ENCODE peak calls at places on chromosomes 13 and 19, in nine cellular contexts. V is uterus, C is colonic mucosa, F is fibroblast of mammary gland, X is IMR-90, U is heart left ventricle, Y is psoas muscle, M is fibroblast of pulmonary artery, J is HL-60. Z is an unnamed sample.

GRCh38 chr13:25943666-25944065 is 108.2 kb downstream of the SHISA2 start:
- DNase-seq in V (no peak), C (no peak), F (no peak), X (no peak), U (no peak), Y (no peak), M (peak), J (peak), Z (no peak)

GRCh38 chr13:49855930-49856329 is 63.4 kb upstream of the KPNA3 start:
- DNase-seq in V (no peak), C (no peak), F (no peak), X (no peak), U (no peak), Y (no peak), M (no peak), J (no peak), Z (no peak)

GRCh38 chr13:33642374-33643065 is 175.4 kb upstream of the RFC3 start:
- DNase-seq in V (peak), C (no peak), F (peak), X (peak), U (peak), Y (peak), M (peak), J (peak), Z (peak)

GRCh38 chr19:5032101-5032967 is 63.4 kb downstream of the KDM4B start:
- DNase-seq in V (no peak), C (no peak), F (peak), X (no peak), U (no peak), Y (no peak), M (peak), J (no peak), Z (no peak)

GRCh38 chr13:108924154-108924940 is 294.9 kb downstream of the MYO16 start:
- DNase-seq in V (no peak), C (no peak), F (peak), X (peak), U (no peak), Y (no peak), M (peak), J (no peak), Z (peak)

GRCh38 chr19:16804176-16804575 is 25.0 kb upstream of the SIN3B start:
- DNase-seq in V (no peak), C (no peak), F (no peak), X (no peak), U (no peak), Y (no peak), M (no peak), J (no peak), Z (no peak)

GRCh38 chr19:50933640-50934039 is 19.2 kb downstream of the KLK5 start:
- DNase-seq in V (no peak), C (no peak), F (peak), X (peak), U (no peak), Y (no peak), M (peak), J (no peak), Z (peak)

GRCh38 chr13:112958127-112958989 is 10.7 kb upstream of the MCF2L start:
- DNase-seq in V (no peak), C (no peak), F (no peak), X (no peak), U (no peak), Y (no peak), M (no peak), J (no peak), Z (no peak)

GRCh38 chr13:99955747-99956472 is 15.7 kb downstream of the ZIC5 start:
- DNase-seq in V (no peak), C (no peak), F (peak), X (peak), U (no peak), Y (no peak), M (peak), J (no peak), Z (no peak)

GRCh38 chr19:54311486-54311885 is 1.5 kb downstream of the LILRA5 start:
- DNase-seq in V (no peak), C (no peak), F (no peak), X (no peak), U (no peak), Y (no peak), M (no peak), J (no peak), Z (no peak)

GRCh38 chr13:113855931-113856715 is 7.8 kb downstream of the GAS6 start:
- DNase-seq in V (no peak), C (no peak), F (no peak), X (no peak), U (no peak), Y (no peak), M (no peak), J (no peak), Z (no peak)

GRCh38 chr13:73861136-73861535 is 273.1 kb downstream of the KLF12 start:
- DNase-seq in V (no peak), C (no peak), F (no peak), X (no peak), U (no peak), Y (no peak), M (no peak), J (no peak), Z (no peak)

GRCh38 chr19:33810821-33811220 is 14.2 kb downstream of the KCTD15 start:
- DNase-seq in V (no peak), C (no peak), F (no peak), X (no peak), U (no peak), Y (no peak), M (no peak), J (no peak), Z (no peak)

GRCh38 chr13:19183676-19184075 is 2.1 kb upstream of the TUBA3C start:
- DNase-seq in V (no peak), C (no peak), F (no peak), X (no peak), U (no peak), Y (no peak), M (no peak), J (no peak), Z (no peak)

GRCh38 chr19:41886761-41887710 is 4.1 kb downstream of the ARHGEF1 start:
- DNase-seq in V (no peak), C (no peak), F (no peak), X (no peak), U (no peak), Y (no peak), M (no peak), J (no peak), Z (no peak)

GRCh38 chr19:33302974-33303790 is 848 bp upstream of the CEBPA start:
- DNase-seq in V (peak), C (no peak), F (peak), X (peak), U (peak), Y (peak), M (peak), J (peak), Z (peak)

GRCh38 chr13:25170554-25171107 is 1.5 kb downstream of the AMER2 start:
- DNase-seq in V (no peak), C (no peak), F (no peak), X (no peak), U (no peak), Y (no peak), M (no peak), J (no peak), Z (no peak)

GRCh38 chr19:2686347-2686746 is 16.1 kb downstream of the GNG7 start:
- DNase-seq in V (no peak), C (no peak), F (no peak), X (no peak), U (no peak), Y (no peak), M (no peak), J (no peak), Z (no peak)

GRCh38 chr19:38526430-38526829 is 91.3 kb downstream of the MAP4K1 start:
- DNase-seq in V (no peak), C (no peak), F (no peak), X (no peak), U (no peak), Y (no peak), M (no peak), J (no peak), Z (no peak)

GRCh38 chr13:101875717-101876393 is 423.4 kb downstream of the ITGBL1 start:
- DNase-seq in V (no peak), C (no peak), F (peak), X (peak), U (no peak), Y (no peak), M (peak), J (no peak), Z (peak)

GRCh38 chr13:89550842-89551422 is 1796.6 kb upstream of the MIR17HG start:
- DNase-seq in V (no peak), C (no peak), F (no peak), X (no peak), U (no peak), Y (no peak), M (peak), J (no peak), Z (no peak)

GRCh38 chr13:40922437-40923040 is 96.6 kb downstream of the ELF1 start:
- DNase-seq in V (peak), C (peak), F (no peak), X (no peak), U (no peak), Y (no peak), M (no peak), J (no peak), Z (peak)
- H3K4me3 ChIP-seq in V (no peak), C (no peak), F (no peak), X (no peak), U (no peak), Y (no peak), M (no peak), J (no peak), Z (no peak)

DNA sequence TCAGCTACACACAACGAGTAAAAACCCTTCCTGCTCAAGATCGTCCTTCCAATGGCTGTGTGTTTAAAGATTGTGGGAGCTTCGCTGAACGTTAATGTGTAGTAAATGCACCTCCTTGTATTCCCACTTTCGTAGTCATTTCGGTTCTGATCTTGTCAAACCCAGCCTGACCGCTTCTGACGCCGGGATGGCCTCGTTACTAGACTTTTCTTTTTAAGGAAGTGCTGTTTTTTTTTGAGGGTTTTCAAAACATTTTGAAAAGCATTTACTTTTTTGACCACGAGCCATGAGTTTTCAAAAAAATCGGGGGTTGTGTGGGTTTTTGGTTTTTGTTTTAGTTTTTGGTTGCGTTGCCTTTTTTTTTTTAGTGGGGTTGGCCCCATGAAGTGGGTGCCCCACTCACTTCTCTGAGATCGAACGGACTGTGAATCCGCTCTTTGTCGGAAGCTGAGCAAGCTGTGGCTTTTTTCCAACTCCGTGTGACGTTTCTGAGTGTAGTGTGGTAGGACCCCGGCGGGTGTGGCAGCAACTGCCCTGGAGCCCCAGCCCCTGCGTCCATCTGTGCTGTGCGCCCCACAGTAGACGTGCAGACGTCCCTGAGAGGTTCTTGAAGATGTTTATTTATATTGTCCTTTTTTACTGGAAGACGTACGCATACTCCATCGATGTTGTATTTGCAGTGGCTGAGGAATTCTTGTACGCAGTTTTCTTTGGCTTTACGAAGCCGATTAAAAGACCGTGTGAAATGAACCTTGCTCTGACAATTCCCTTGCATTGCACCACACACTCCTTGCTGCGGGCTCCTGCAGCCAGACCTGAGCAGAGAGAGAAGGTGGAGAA is 2.7 kb upstream of the FAM174C start:
- DNase-seq in V (no peak), C (no peak), F (no peak), X (no peak), U (no peak), Y (no peak), M (no peak), J (peak), Z (no peak)
- TF ChIP-seq CTCF in V (no peak), C (no peak), F (no peak), X (no peak), U (no peak), Y (no peak), M (no peak), J (no peak), Z (no peak)

GRCh38 chr19:19466201-19466600 is 49.1 kb downstream of the TSSK6 start:
- DNase-seq in V (no peak), C (no peak), F (no peak), X (no peak), U (no peak), Y (peak), M (no peak), J (no peak), Z (no peak)
- H3K4me3 ChIP-seq in V (no peak), C (no peak), F (no peak), X (no peak), U (no peak), Y (no peak), M (no peak), J (no peak), Z (no peak)

GRCh38 chr19:12773571-12773970 is 1.8 kb downstream of the HOOK2 start:
- DNase-seq in V (no peak), C (no peak), F (peak), X (peak), U (peak), Y (no peak), M (peak), J (no peak), Z (peak)
- TF ChIP-seq CTCF in V (no peak), C (no peak), F (peak), X (peak), U (peak), Y (peak), M (peak), J (no peak), Z (peak)

DNA sequence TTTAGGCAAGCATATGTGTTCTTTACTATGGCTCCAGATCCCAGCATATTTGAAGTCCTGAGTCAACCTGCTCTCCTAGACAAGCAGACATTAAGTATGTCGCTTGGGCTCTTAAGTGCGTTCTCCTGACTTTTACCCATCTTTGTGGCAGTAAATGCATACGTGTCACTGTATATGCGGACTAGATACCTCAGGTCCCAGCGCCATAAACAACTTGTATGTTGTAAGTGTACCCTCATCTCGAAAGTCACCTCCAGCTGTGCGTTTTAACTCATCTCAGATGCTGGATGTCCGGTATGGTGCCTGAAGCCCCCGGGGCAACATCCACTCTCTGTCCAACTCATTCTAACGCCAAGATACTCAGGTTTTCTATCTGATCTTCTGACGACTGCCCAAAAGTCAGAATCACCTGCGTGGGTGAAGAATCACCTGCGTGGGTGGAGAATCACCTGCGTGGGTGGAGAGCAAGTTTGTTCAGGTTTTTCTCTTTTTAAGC is 1.7 kb downstream of the PTOV1 start:
- DNase-seq in V (no peak), C (no peak), F (peak), X (peak), U (no peak), Y (no peak), M (no peak), J (no peak), Z (no peak)
- H3K4me3 ChIP-seq in V (peak), C (no peak), F (peak), X (peak), U (peak), Y (peak), M (peak), J (no peak), Z (peak)

GRCh38 chr13:92513672-92514071 is 712.9 kb upstream of the GPC6 start:
- DNase-seq in V (no peak), C (no peak), F (no peak), X (peak), U (no peak), Y (no peak), M (peak), J (no peak), Z (no peak)
- TF ChIP-seq CTCF in V (no peak), C (no peak), F (no peak), X (no peak), U (no peak), Y (no peak), M (no peak), J (no peak), Z (no peak)

GRCh38 chr13:30862707-30863106 is 43.4 kb upstream of the MEDAG start:
- DNase-seq in V (peak), C (no peak), F (no peak), X (no peak), U (peak), Y (peak), M (no peak), J (no peak), Z (peak)
- H3K4me3 ChIP-seq in V (no peak), C (no peak), F (no peak), X (no peak), U (no peak), Y (peak), M (no peak), J (no peak), Z (no peak)

DNA sequence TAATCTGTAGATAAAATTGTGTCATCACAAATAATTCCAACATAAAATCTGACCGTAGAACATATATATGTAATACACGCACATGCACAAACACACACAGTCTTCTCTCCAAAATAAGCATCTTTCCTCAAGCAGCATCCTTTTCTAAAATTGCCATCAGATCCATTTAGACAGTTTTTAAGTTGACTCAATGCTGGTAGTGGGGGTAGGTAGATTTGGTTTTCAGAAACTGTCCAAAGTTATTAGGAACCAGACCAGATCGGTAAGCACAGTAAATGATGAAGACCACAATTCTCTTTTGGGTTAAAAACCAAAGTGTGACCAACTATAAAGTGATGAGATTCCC is 64.6 kb downstream of the SERP2 start:
- DNase-seq in V (no peak), C (no peak), F (no peak), X (no peak), U (no peak), Y (no peak), M (no peak), J (no peak), Z (no peak)
- TF ChIP-seq CTCF in V (no peak), C (no peak), F (no peak), X (no peak), U (no peak), Y (no peak), M (no peak), J (no peak), Z (peak)